ENCODE peak calls at places on chromosomes 6 and 20, in ten cellular contexts. G is EL; B is choroid plexus epithelial cell; K is left cardiac atrium; O is NCI-H1436 treated with DMSO at 0.1 percent for 48 hours; A is stimulated activated CD4-positive, alpha-beta T cell treated with anti-CD3 and anti-CD28 coated beads, Interleukin-2, amount 100 ng/mL, for 48 hours; M is stimulated activated CD8-positive, alpha-beta memory T cell treated with anti-CD3 and anti-CD28 coated beads, Interleukin-15, amount 100 ng/mL, for 4 hours; L is activated CD4-positive, alpha-beta T cell treated with anti-CD3 and anti-CD28 coated beads for 24 hours; R is KBM-7; W is mucosa of gallbladder. J is an unnamed sample.

GRCh38 chr20:57309544-57310115 is 20.0 kb upstream of the SPO11 start:
- DNase-seq in M (no peak), K (no peak), L (no peak), G (no peak), R (no peak), B (no peak), A (no peak), W (no peak), O (no peak), J (no peak)

GRCh38 chr6:80528115-80528514 is 421.6 kb downstream of the BCKDHB start:
- DNase-seq in K (no peak), R (no peak), B (peak), M (no peak), W (no peak), A (no peak), G (no peak), L (no peak), O (no peak), J (peak)

GRCh38 chr6:133774356-133774755 is 114.6 kb upstream of the TCF21 start:
- DNase-seq in G (peak), K (no peak), W (no peak), A (no peak), B (peak), M (no peak), O (no peak), R (peak), L (no peak), J (peak)

GRCh38 chr6:80165143-80165542 is 58.7 kb downstream of the BCKDHB start:
- DNase-seq in O (no peak), G (peak), L (no peak), R (no peak), W (no peak), A (peak), M (no peak), B (peak), K (no peak), J (peak)

GRCh38 chr6:164982389-164982788 is 327.0 kb downstream of the C6orf118 start:
- DNase-seq in R (no peak), K (no peak), G (no peak), L (no peak), M (no peak), B (no peak), O (no peak), A (no peak), W (no peak), J (no peak)

GRCh38 chr20:62620624-62621023 is 21.7 kb upstream of the SLCO4A1 start:
- DNase-seq in A (no peak), M (no peak), W (no peak), R (no peak), B (no peak), K (peak), G (no peak), O (no peak), L (no peak), J (no peak)

GRCh38 chr6:72659754-72660153 is 37.9 kb downstream of the KCNQ5 start:
- DNase-seq in G (no peak), M (no peak), R (no peak), O (no peak), K (no peak), B (no peak), L (no peak), A (no peak), W (no peak), J (no peak)

GRCh38 chr6:148455225-148455624 is 112.6 kb downstream of the SASH1 start:
- DNase-seq in B (peak), K (no peak), A (no peak), L (no peak), M (no peak), R (no peak), G (peak), O (no peak), W (no peak), J (peak)

GRCh38 chr6:16409531-16410441 is 171.4 kb downstream of the GMPR start:
- DNase-seq in O (no peak), G (peak), K (peak), R (peak), A (peak), L (peak), M (peak), B (peak), W (peak), J (peak)

GRCh38 chr20:963795-964194 is 38.3 kb downstream of the RSPO4 start:
- DNase-seq in W (no peak), G (no peak), M (no peak), O (no peak), K (no peak), A (no peak), B (no peak), L (no peak), R (no peak), J (no peak)

GRCh38 chr6:105519954-105520353 is 117.1 kb upstream of the PREP start:
- DNase-seq in B (peak), K (no peak), O (no peak), L (no peak), A (no peak), R (no peak), M (no peak), W (no peak), G (no peak), J (no peak)

GRCh38 chr20:62159835-62160234 is 16.3 kb downstream of the SS18L1 start:
- DNase-seq in L (peak), G (peak), O (no peak), W (no peak), A (peak), B (no peak), R (no peak), K (no peak), M (peak), J (no peak)

GRCh38 chr20:50337521-50338466 is 147.2 kb downstream of the CEBPB start:
- DNase-seq in G (no peak), B (no peak), W (no peak), M (no peak), A (no peak), R (no peak), K (no peak), L (no peak), O (no peak), J (no peak)

J was measured in lung microvascular endothelial cell.